ENCODE peak calls at places on chromosome 15, in five cellular contexts. U, N, Z, V and J are unnamed samples.

GRCh38 chr15:69587731-69588130 is 135.1 kb downstream of the RPLP1 start:
- DNase-seq in U (no peak), N (no peak), Z (no peak), V (no peak), J (no peak)

GRCh38 chr15:38864122-38864521 is 299.5 kb upstream of the RASGRP1 start:
- DNase-seq in U (no peak), N (no peak), Z (no peak), V (no peak), J (no peak)

GRCh38 chr15:44489464-44489863 is 47.5 kb upstream of the EIF3J start:
- DNase-seq in U (no peak), N (no peak), Z (no peak), V (no peak), J (no peak)

GRCh38 chr15:82539690-82540054 is 585 bp downstream of the RPS17 start:
- DNase-seq in U (no peak), N (no peak), Z (no peak), V (no peak), J (no peak)

GRCh38 chr15:49122541-49123062 is 32.8 kb downstream of the COPS2 start:
- DNase-seq in U (no peak), N (no peak), Z (no peak), V (no peak), J (no peak)

GRCh38 chr15:101795455-101795854 is 7.9 kb upstream of the OR4F6 start:
- DNase-seq in U (no peak), N (no peak), Z (no peak), V (no peak), J (no peak)

GRCh38 chr15:60326343-60326742 is 71.4 kb downstream of the ANXA2 start:
- DNase-seq in U (no peak), N (no peak), Z (no peak), V (no peak), J (no peak)

GRCh38 chr15:63188247-63188936 is 1.0 kb upstream of the RAB8B start:
- DNase-seq in U (no peak), N (no peak), Z (no peak), V (no peak), J (no peak)

GRCh38 chr15:45253330-45253729 is 1.3 kb downstream of the SLC28A2 start:
- DNase-seq in U (no peak), N (no peak), Z (no peak), V (no peak), J (no peak)

GRCh38 chr15:58555168-58556027 is 123.6 kb downstream of the LIPC start:
- DNase-seq in U (no peak), N (no peak), Z (no peak), V (no peak), J (no peak)

GRCh38 chr15:100939786-100940185 is 20.6 kb downstream of the LRRK1 start:
- DNase-seq in U (no peak), N (no peak), Z (no peak), V (no peak), J (no peak)

GRCh38 chr15:64912379-64912778 is 677 bp downstream of the ANKDD1A start:
- DNase-seq in U (no peak), N (no peak), Z (no peak), V (no peak), J (no peak)

GRCh38 chr15:76223521-76223920 is 87.7 kb downstream of the ETFA start:
- DNase-seq in U (no peak), N (no peak), Z (no peak), V (no peak), J (no peak)

GRCh38 chr15:88648357-88649214 is 9.8 kb downstream of the ISG20 start:
- DNase-seq in U (no peak), N (no peak), Z (no peak), V (no peak), J (no peak)